ENCODE peak calls at places on chromosomes 4 and X, in four cellular contexts. V is K562, W is H1, Q is HepG2. B is an unnamed sample.

GRCh38 chrX:148682206-148682605 is 181.8 kb downstream of the AFF2 start:
- DNase-seq in V (no peak), W (no peak), Q (no peak), B (no peak)

GRCh38 chr4:33746979-33747378 is 2497.3 kb downstream of the ARAP2 start:
- DNase-seq in Q (no peak), V (no peak), W (no peak), B (no peak)

GRCh38 chrX:16873106-16873505 is 2.9 kb upstream of the RBBP7 start:
- DNase-seq in V (no peak), W (no peak), Q (no peak), B (no peak)

GRCh38 chr4:7381221-7381889 is 53.4 kb downstream of the PSAPL1 start:
- DNase-seq in Q (no peak), V (no peak), W (no peak), B (no peak)

GRCh38 chr4:12861422-12861821 is 622.7 kb downstream of the RAB28 start:
- DNase-seq in W (no peak), Q (no peak), V (no peak), B (peak)

GRCh38 chr4:55169352-55169959 is 44.1 kb upstream of the KDR start:
- DNase-seq in Q (peak), W (no peak), V (no peak), B (peak)

GRCh38 chrX:42495139-42495538 is 282.8 kb downstream of the PPP1R2C start:
- DNase-seq in V (no peak), Q (no peak), W (no peak), B (no peak)

GRCh38 chr4:16294455-16294854 is 68.2 kb upstream of the TAPT1 start:
- DNase-seq in Q (no peak), V (no peak), W (no peak), B (no peak)

GRCh38 chr4:163663454-163664225 is 169.2 kb downstream of the TMA16 start:
- DNase-seq in V (no peak), W (no peak), Q (no peak), B (no peak)

GRCh38 chr4:135249006-135249405 is 1047.4 kb upstream of the PABPC4L start:
- DNase-seq in Q (no peak), V (no peak), W (no peak), B (no peak)

GRCh38 chr4:109434007-109434792 is 585 bp downstream of the SEC24B start:
- DNase-seq in W (peak), Q (peak), V (peak), B (peak)

GRCh38 chr4:150668824-150669223 is 86.9 kb downstream of the MAB21L2 start:
- DNase-seq in W (no peak), Q (no peak), V (no peak), B (no peak)

GRCh38 chr4:39365360-39365759 is 802 bp downstream of the RFC1 start:
- DNase-seq in Q (no peak), W (no peak), V (no peak), B (no peak)

GRCh38 chr4:82124365-82124764 is 249.4 kb downstream of the HNRNPD start:
- DNase-seq in V (no peak), Q (no peak), W (no peak), B (no peak)

GRCh38 chr4:53992785-53993184 is 71.6 kb downstream of the CHIC2 start:
- DNase-seq in Q (peak), W (no peak), V (no peak), B (no peak)

GRCh38 chr4:126396121-126396520 is 1081.4 kb downstream of the FAT4 start:
- DNase-seq in W (no peak), Q (no peak), V (no peak), B (no peak)

GRCh38 chrX:40418413-40419195 is 162.2 kb upstream of the ATP6AP2 start:
- DNase-seq in Q (no peak), V (no peak), W (no peak), B (no peak)

GRCh38 chrX:48826876-48827653 is 752 bp downstream of the ERAS start:
- DNase-seq in V (no peak), W (peak), Q (no peak), B (no peak)
- TF ChIP-seq RNF2 in V (no peak), W (no peak), Q (no peak), B (no peak)

DNA sequence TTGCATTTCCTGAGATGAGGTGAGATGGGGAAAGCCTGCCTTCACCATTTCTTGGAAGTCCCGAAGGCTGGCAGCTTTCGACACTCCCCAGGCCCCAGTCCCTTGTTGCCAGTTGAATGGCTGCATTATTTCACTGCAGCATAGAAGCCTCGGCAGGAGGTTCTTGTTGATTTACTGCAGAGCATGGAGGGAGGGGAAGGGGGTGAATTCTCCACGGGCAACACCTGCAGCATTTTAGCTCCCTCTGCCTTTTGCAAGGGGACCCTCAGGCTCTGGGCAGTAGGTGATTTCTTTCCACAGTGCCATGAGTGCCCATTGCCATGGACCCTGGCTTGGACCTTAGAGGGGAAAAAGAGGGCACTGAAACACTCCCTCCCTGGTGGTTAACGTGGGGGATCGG is 10.8 kb upstream of the BCLAF3 start:
- DNase-seq in Q (no peak), V (no peak), W (no peak), B (no peak)
- TF ChIP-seq HDAC2 in Q (no peak), V (no peak), W (no peak), B (no peak)

GRCh38 chr4:85051526-85051925 is 85.0 kb upstream of the WDFY3 start:
- DNase-seq in Q (peak), W (no peak), V (no peak), B (no peak)

GRCh38 chr4:85055558-85055957 is 89.1 kb upstream of the WDFY3 start:
- DNase-seq in Q (no peak), W (no peak), V (no peak), B (no peak)

DNA sequence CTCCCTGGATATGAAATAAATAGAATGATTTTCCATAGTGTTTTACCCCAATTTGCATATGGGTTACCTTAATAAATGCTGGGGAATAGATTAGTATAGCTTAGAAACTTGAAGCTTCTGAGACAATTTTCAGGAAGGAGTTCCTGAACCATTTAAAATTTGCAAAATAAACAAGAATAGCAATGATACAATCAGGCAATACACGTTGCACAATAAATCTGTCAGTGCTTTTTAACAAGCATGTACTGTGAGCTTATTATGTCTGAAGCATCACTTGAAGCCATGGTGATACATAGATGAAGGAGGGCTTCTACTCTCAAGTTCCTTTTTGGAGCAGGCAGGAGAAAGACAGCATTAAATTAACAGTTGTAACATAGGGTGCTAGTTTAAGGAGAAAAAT is 84.2 kb upstream of the WDFY3 start:
- DNase-seq in Q (no peak), V (no peak), W (no peak), B (no peak)
- TF ChIP-seq RNF2 in Q (no peak), V (no peak), W (no peak), B (no peak)

DNA sequence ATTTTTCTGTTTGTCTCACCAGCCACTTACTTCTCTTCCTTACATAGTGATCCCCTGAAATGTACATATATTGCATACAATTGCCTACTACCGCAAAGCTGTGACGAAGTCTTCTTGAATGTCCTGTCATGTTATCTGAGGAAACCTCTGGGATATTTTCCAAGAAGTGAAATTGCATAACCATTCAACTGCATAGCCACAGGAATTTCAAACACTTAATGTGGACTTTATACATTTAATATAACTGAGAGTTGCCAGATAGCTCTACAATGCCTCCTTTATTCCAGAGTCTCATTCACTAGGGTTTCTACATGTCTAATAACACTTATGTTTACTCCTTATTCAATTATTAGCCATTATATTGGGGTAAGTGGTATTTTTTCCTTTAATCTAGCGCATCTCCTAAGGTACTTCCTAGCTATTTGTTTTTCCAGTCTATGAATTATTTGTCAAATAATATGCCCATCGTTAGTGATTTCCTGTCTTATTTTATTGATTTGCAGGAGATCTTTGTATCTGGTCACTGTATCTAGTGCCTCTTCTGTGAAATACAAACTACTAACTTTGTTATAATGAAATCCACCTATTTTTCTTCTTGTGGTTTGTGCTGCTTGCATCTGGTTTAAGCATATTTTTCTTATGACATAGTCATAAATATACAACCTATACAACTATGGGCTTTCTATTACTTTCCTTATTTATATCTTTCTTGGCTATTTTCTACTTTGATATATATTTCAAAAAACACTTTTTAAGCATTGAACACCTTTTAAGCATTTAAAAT is 69.2 kb upstream of the GRID2 start:
- DNase-seq in W (no peak), V (no peak), Q (peak), B (peak)
- TF ChIP-seq HDAC2 in W (no peak), V (no peak), Q (no peak), B (no peak)

GRCh38 chrX:53683556-53684414 is 2.7 kb downstream of the HUWE1 start:
- DNase-seq in Q (peak), V (peak), W (peak), B (peak)

GRCh38 chrX:53681661-53682060 is 4.9 kb downstream of the HUWE1 start:
- DNase-seq in Q (no peak), W (no peak), V (no peak), B (no peak)

GRCh38 chrX:53684415-53685192 is 1.9 kb downstream of the HUWE1 start:
- DNase-seq in W (no peak), V (no peak), Q (no peak), B (no peak)

GRCh38 chrX:53685711-53686110 is 808 bp downstream of the HUWE1 start:
- DNase-seq in W (no peak), Q (no peak), V (no peak), B (no peak)

GRCh38 chrX:53682885-53683555 is 3.5 kb downstream of the HUWE1 start:
- DNase-seq in V (peak), Q (peak), W (peak), B (peak)
- TF ChIP-seq RNF2 in V (no peak), Q (no peak), W (no peak), B (no peak)

GRCh38 chrX:24508375-24508774 is 43.3 kb downstream of the PDK3 start:
- DNase-seq in W (no peak), V (no peak), Q (no peak), B (no peak)

GRCh38 chrX:24506082-24506481 is 41.0 kb downstream of the PDK3 start:
- DNase-seq in Q (no peak), V (no peak), W (no peak), B (no peak)
- TF ChIP-seq HDAC2 in Q (no peak), V (no peak), W (no peak), B (no peak)

DNA sequence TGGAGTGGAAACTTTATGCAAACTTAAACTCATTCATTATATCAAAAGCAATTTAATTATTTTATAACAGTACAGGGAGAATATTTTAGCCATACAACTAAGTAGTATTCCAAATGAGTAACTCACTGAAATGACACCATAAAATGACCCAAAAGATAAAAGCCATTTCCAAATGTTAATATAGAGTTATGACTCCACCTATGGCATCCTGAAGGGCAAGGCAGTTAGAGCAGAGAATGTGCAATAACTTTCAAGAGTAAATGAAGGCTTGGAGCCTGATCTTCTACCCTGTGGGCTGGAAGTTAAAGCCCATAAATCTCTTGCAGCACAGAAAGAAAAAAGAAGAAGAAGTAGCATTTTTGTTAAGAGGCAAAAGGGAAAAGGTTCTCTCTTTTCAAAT is 176.2 kb upstream of the SLIT2 start:
- DNase-seq in V (no peak), W (no peak), Q (no peak), B (no peak)
- TF ChIP-seq RNF2 in V (no peak), W (no peak), Q (no peak), B (no peak)

GRCh38 chr4:99844048-99844447 is 27.4 kb downstream of the DAPP1 start:
- DNase-seq in W (no peak), Q (no peak), V (no peak), B (no peak)

GRCh38 chr4:99841143-99841542 is 24.5 kb downstream of the DAPP1 start:
- DNase-seq in W (no peak), V (no peak), Q (no peak), B (no peak)

GRCh38 chr4:99845179-99845578 is 28.6 kb downstream of the DAPP1 start:
- DNase-seq in W (no peak), V (no peak), Q (no peak), B (no peak)

GRCh38 chr4:99845708-99846469 is 29.3 kb downstream of the DAPP1 start:
- DNase-seq in V (no peak), Q (no peak), W (no peak), B (no peak)

GRCh38 chr4:99843413-99843812 is 26.8 kb downstream of the DAPP1 start:
- DNase-seq in V (no peak), W (no peak), Q (no peak), B (no peak)
- TF ChIP-seq HDAC2 in V (no peak), W (no peak), Q (no peak), B (no peak)

DNA sequence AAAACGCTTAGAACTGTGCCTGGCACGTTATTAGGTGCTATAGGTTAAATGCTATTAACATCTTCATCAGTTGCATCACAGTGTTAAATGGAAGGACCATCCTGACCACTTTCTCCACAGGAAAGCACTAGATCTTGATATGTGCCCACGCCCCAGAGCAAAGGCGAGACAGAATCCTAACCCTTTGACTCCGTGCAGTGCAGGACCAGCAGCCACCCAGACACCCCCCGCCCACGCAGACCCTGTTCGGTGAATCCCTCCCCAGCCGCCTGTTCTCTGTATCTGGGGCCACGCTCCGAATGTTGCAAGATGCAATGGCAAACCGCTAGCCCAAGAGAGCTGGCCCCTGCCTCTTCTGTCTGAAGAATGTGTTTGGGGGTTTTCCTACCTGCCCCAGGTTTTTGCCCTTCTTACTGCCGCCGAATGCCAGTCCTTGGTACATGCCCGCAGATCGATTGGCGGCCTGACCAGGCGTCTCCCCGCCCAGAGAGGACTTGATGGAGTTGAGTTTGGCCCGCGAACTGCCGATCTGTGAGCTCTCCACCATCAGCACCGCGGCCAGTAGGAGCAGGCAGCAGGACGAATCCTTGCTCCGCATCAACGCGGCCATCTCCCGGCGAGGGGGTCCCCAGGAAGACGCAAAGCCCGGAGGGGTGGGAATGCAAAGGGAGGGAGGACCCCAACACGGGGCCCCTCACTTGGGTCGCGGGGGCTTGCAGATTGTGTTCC is 967 bp downstream of the DKK2 start:
- DNase-seq in W (no peak), Q (no peak), V (no peak), B (no peak)
- TF ChIP-seq RNF2 in W (peak), Q (no peak), V (no peak), B (no peak)